ENCODE peak calls at places on chromosomes 16 and 17, in eight cellular contexts. One of them, this sample, is unnamed.

GRCh38 chr16:28935924-28936783 is 4.4 kb downstream of the CD19 start:
- DNase-seq in uterus: peak; percentile 72
- DNase-seq in heart left ventricle: peak; percentile 75
- DNase-seq in adrenal gland: peak; percentile 84
- DNase-seq in body of pancreas: peak; percentile 86
- DNase-seq in A549: peak; percentile 68
- DNase-seq in prostate gland: peak; percentile 31
- DNase-seq in tibial nerve: peak; percentile 73
- DNase-seq in this sample: peak; percentile 93

GRCh38 chr17:36935681-36936454 is 1.4 kb upstream of the LHX1 start:
- DNase-seq in body of pancreas: no peak
- DNase-seq in heart left ventricle: no peak
- DNase-seq in prostate gland: no peak
- DNase-seq in adrenal gland: no peak
- DNase-seq in tibial nerve: no peak
- DNase-seq in uterus: no peak
- DNase-seq in A549: peak; percentile 80
- DNase-seq in this sample: peak; percentile 59

GRCh38 chr17:79075861-79076406 is 1.3 kb downstream of the ENGASE start:
- DNase-seq in A549: no peak
- DNase-seq in uterus: no peak
- DNase-seq in tibial nerve: no peak
- DNase-seq in adrenal gland: no peak
- DNase-seq in body of pancreas: no peak
- DNase-seq in prostate gland: no peak
- DNase-seq in heart left ventricle: no peak
- DNase-seq in this sample: no peak

GRCh38 chr16:9061358-9061813 is 30.1 kb upstream of the HAPSTR1 start:
- DNase-seq in adrenal gland: no peak
- DNase-seq in uterus: no peak
- DNase-seq in tibial nerve: no peak
- DNase-seq in A549: no peak
- DNase-seq in heart left ventricle: peak; percentile 65
- DNase-seq in body of pancreas: peak; percentile 41
- DNase-seq in prostate gland: no peak
- DNase-seq in this sample: no peak

GRCh38 chr16:21160276-21160675 is 1.8 kb downstream of the LDAF1 start:
- DNase-seq in body of pancreas: no peak
- DNase-seq in uterus: no peak
- DNase-seq in heart left ventricle: no peak
- DNase-seq in prostate gland: no peak
- DNase-seq in tibial nerve: no peak
- DNase-seq in adrenal gland: no peak
- DNase-seq in A549: no peak
- DNase-seq in this sample: no peak

GRCh38 chr17:19249681-19250080 is 12.5 kb downstream of the EPN2 start:
- DNase-seq in uterus: peak; percentile 55
- DNase-seq in tibial nerve: peak; percentile 50
- DNase-seq in prostate gland: no peak
- DNase-seq in adrenal gland: peak; percentile 16
- DNase-seq in A549: no peak
- DNase-seq in heart left ventricle: peak; percentile 53
- DNase-seq in body of pancreas: no peak
- DNase-seq in this sample: peak; percentile 30

GRCh38 chr16:9610727-9611126 is 519.3 kb downstream of the HAPSTR1 start:
- DNase-seq in tibial nerve: no peak
- DNase-seq in uterus: no peak
- DNase-seq in heart left ventricle: no peak
- DNase-seq in adrenal gland: no peak
- DNase-seq in prostate gland: no peak
- DNase-seq in A549: no peak
- DNase-seq in body of pancreas: no peak
- DNase-seq in this sample: no peak

GRCh38 chr17:69103557-69104233 is 38.0 kb downstream of the ABCA6 start:
- DNase-seq in A549: no peak
- DNase-seq in body of pancreas: peak; percentile 86
- DNase-seq in tibial nerve: no peak
- DNase-seq in heart left ventricle: no peak
- DNase-seq in adrenal gland: no peak
- DNase-seq in uterus: no peak
- DNase-seq in prostate gland: no peak
- DNase-seq in this sample: no peak

GRCh38 chr17:42097691-42098661 is at the start of gene ZNF385C:
- DNase-seq in uterus: no peak
- DNase-seq in heart left ventricle: no peak
- DNase-seq in body of pancreas: peak; percentile 34
- DNase-seq in prostate gland: no peak
- DNase-seq in tibial nerve: no peak
- DNase-seq in adrenal gland: no peak
- DNase-seq in A549: no peak
- DNase-seq in this sample: peak; percentile 39

GRCh38 chr17:82267575-82268379 is 5.7 kb downstream of the CSNK1D start:
- DNase-seq in A549: peak; percentile 94
- DNase-seq in heart left ventricle: peak; percentile 88
- DNase-seq in uterus: peak; percentile 90
- DNase-seq in tibial nerve: peak; percentile 89
- DNase-seq in body of pancreas: peak; percentile 98
- DNase-seq in adrenal gland: peak; percentile 98
- DNase-seq in prostate gland: peak; percentile 71
- DNase-seq in this sample: peak; percentile 95

GRCh38 chr17:17781591-17782424 is 55.0 kb downstream of the SREBF1 start:
- DNase-seq in uterus: peak; percentile 87
- DNase-seq in tibial nerve: peak; percentile 42
- DNase-seq in body of pancreas: peak; percentile 74
- DNase-seq in adrenal gland: peak; percentile 88
- DNase-seq in A549: peak; percentile 43
- DNase-seq in heart left ventricle: peak; percentile 86
- DNase-seq in prostate gland: peak; percentile 67
- DNase-seq in this sample: no peak

GRCh38 chr17:40864661-40865380 is 2.2 kb downstream of the KRT12 start:
- DNase-seq in uterus: no peak
- DNase-seq in tibial nerve: no peak
- DNase-seq in adrenal gland: peak; percentile 18
- DNase-seq in heart left ventricle: no peak
- DNase-seq in A549: no peak
- DNase-seq in prostate gland: no peak
- DNase-seq in body of pancreas: no peak
- DNase-seq in this sample: no peak

GRCh38 chr17:48787850-48788249 is 29.2 kb downstream of the TTLL6 start:
- DNase-seq in A549: no peak
- DNase-seq in uterus: peak; percentile 39
- DNase-seq in body of pancreas: no peak
- DNase-seq in prostate gland: no peak
- DNase-seq in tibial nerve: no peak
- DNase-seq in adrenal gland: no peak
- DNase-seq in heart left ventricle: no peak
- DNase-seq in this sample: no peak

GRCh38 chr17:48795444-48796162 is 21.4 kb downstream of the TTLL6 start:
- DNase-seq in body of pancreas: peak; percentile 50
- DNase-seq in tibial nerve: no peak
- DNase-seq in prostate gland: no peak
- DNase-seq in adrenal gland: peak; percentile 21
- DNase-seq in uterus: peak; percentile 48
- DNase-seq in A549: peak; percentile 92
- DNase-seq in heart left ventricle: no peak
- DNase-seq in this sample: peak; percentile 79

GRCh38 chr17:48791128-48792032 is 25.6 kb downstream of the TTLL6 start:
- DNase-seq in uterus: peak; percentile 65
- DNase-seq in heart left ventricle: peak; percentile 77
- DNase-seq in body of pancreas: peak; percentile 89
- DNase-seq in adrenal gland: peak; percentile 87
- DNase-seq in A549: peak; percentile 94
- DNase-seq in tibial nerve: peak; percentile 87
- DNase-seq in prostate gland: peak; percentile 95
- DNase-seq in this sample: peak; percentile 91

GRCh38 chr17:48790607-48791127 is 26.4 kb downstream of the TTLL6 start:
- DNase-seq in uterus: no peak
- DNase-seq in adrenal gland: no peak
- DNase-seq in heart left ventricle: no peak
- DNase-seq in prostate gland: no peak
- DNase-seq in tibial nerve: no peak
- DNase-seq in A549: no peak
- DNase-seq in body of pancreas: no peak
- DNase-seq in this sample: no peak

DNA sequence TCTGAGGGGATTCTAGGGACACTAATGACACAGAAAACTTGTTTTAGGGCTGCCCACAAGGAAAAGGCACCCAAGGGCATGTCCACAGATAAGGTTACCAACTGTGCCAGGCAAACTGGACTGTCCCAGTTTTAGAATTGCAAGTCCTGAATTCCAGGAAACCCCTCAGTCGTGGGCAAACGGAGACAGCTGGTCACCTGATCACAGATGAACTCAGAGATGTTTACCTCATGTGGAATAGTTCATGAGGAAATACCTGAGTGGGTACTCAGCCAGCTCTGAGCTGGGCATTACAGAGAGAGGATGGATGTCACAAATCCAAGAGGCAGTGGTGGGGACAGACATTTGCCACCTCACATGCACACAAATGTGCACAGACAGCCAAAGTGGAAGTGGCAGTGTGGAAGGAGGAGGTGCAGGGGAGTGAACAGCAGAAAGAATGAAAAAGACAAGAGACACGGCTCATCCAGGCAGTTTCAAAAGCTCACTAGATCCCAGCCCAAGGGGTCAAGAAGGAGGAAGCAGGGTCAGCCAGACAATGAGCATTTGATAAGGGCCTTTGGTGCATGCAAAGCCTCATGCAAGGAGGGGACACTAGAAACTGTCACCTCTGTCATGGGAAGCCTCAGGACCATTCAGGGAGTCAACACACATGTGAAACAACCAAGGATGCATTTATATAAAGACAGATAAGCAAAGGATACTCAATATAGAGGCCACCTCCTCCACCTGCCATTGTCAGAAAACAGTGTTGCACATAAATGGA is 24.8 kb downstream of the TTLL6 start:
- DNase-seq in tibial nerve: no peak
- DNase-seq in prostate gland: no peak
- DNase-seq in body of pancreas: no peak
- DNase-seq in A549: no peak
- DNase-seq in adrenal gland: no peak
- DNase-seq in uterus: no peak
- DNase-seq in heart left ventricle: no peak
- DNase-seq in this sample: no peak
- H3K4me3 ChIP-seq in tibial nerve: no peak overlapping the region
- H3K4me3 ChIP-seq in prostate gland: no peak overlapping the region
- H3K4me3 ChIP-seq in body of pancreas: no peak overlapping the region
- H3K4me3 ChIP-seq in A549: no peak overlapping the region
- H3K4me3 ChIP-seq in adrenal gland: no peak overlapping the region
- H3K4me3 ChIP-seq in uterus: no peak overlapping the region
- H3K4me3 ChIP-seq in heart left ventricle: no peak overlapping the region
- H3K4me3 ChIP-seq in this sample: no peak overlapping the region

GRCh38 chr16:67561824-67562525 is 351 bp upstream of the CTCF start:
- DNase-seq in prostate gland: peak; percentile 92
- DNase-seq in body of pancreas: peak; percentile 97
- DNase-seq in adrenal gland: peak; percentile 98
- DNase-seq in A549: peak; percentile 80
- DNase-seq in uterus: peak; percentile 96
- DNase-seq in heart left ventricle: peak; percentile 97
- DNase-seq in tibial nerve: peak; percentile 92
- DNase-seq in this sample: peak; percentile 98

GRCh38 chr16:67562526-67562917 is at the start of gene CTCF:
- DNase-seq in prostate gland: peak; percentile 87
- DNase-seq in uterus: peak; percentile 86
- DNase-seq in body of pancreas: peak; percentile 86
- DNase-seq in heart left ventricle: peak; percentile 89
- DNase-seq in A549: peak; percentile 62
- DNase-seq in adrenal gland: peak; percentile 86
- DNase-seq in tibial nerve: peak; percentile 59
- DNase-seq in this sample: peak; percentile 92

GRCh38 chr16:67563708-67564468 is 1.6 kb downstream of the CTCF start:
- DNase-seq in A549: no peak
- DNase-seq in uterus: peak; percentile 48
- DNase-seq in heart left ventricle: no peak
- DNase-seq in body of pancreas: peak; percentile 78
- DNase-seq in adrenal gland: peak; percentile 78
- DNase-seq in prostate gland: peak; percentile 54
- DNase-seq in tibial nerve: peak; percentile 66
- DNase-seq in this sample: peak; percentile 73

GRCh38 chr16:67561501-67561823 is 864 bp upstream of the CTCF start:
- DNase-seq in uterus: no peak
- DNase-seq in tibial nerve: no peak
- DNase-seq in prostate gland: no peak
- DNase-seq in A549: no peak
- DNase-seq in body of pancreas: no peak
- DNase-seq in heart left ventricle: no peak
- DNase-seq in adrenal gland: peak; percentile 17
- DNase-seq in this sample: no peak

GRCh38 chr16:67562918-67563707 is 787 bp downstream of the CTCF start:
- DNase-seq in body of pancreas: peak; percentile 70
- DNase-seq in A549: no peak
- DNase-seq in heart left ventricle: peak; percentile 63
- DNase-seq in prostate gland: peak; percentile 39
- DNase-seq in adrenal gland: peak; percentile 60
- DNase-seq in uterus: peak; percentile 61
- DNase-seq in tibial nerve: no peak
- DNase-seq in this sample: peak; percentile 82
- TF ChIP-seq POLR2A in body of pancreas: peak; percentile 59
- TF ChIP-seq POLR2A in A549: peak; percentile 35
- TF ChIP-seq POLR2A in heart left ventricle: no peak
- TF ChIP-seq POLR2A in prostate gland: no peak
- TF ChIP-seq POLR2A in adrenal gland: peak; percentile 26
- TF ChIP-seq POLR2A in uterus: no peak
- TF ChIP-seq POLR2A in tibial nerve: no peak
- TF ChIP-seq POLR2A in this sample: no peak

DNA sequence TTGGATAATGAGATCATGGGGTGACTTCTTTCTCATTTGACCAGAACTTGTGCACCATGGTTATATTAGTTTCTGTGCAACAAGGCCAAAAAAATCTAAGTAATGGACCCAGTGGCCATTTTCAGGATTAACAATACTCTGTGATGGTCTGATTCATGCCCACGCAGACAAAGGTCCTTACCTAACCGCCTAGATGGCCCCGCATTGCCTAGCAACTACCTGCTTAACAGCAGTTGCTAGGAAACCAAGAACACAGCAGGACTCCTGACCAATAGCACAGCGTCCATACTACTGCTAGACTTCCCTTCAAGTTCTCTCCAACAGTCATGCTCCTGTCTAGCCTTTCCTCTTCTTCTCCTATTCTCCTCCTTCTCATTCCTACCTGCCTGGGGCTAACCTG is 22.5 kb downstream of the MIS12 start:
- DNase-seq in tibial nerve: no peak
- DNase-seq in A549: no peak
- DNase-seq in uterus: no peak
- DNase-seq in heart left ventricle: no peak
- DNase-seq in prostate gland: no peak
- DNase-seq in body of pancreas: peak; percentile 41
- DNase-seq in adrenal gland: no peak
- DNase-seq in this sample: no peak
- H3K4me3 ChIP-seq in tibial nerve: no peak overlapping the region
- H3K4me3 ChIP-seq in A549: no peak overlapping the region
- H3K4me3 ChIP-seq in uterus: no peak overlapping the region
- H3K4me3 ChIP-seq in heart left ventricle: no peak overlapping the region
- H3K4me3 ChIP-seq in prostate gland: no peak overlapping the region
- H3K4me3 ChIP-seq in body of pancreas: no peak overlapping the region
- H3K4me3 ChIP-seq in adrenal gland: no peak overlapping the region
- H3K4me3 ChIP-seq in this sample: no peak overlapping the region

GRCh38 chr16:85668676-85669424 is 19.9 kb downstream of the GINS2 start:
- DNase-seq in body of pancreas: no peak
- DNase-seq in prostate gland: no peak
- DNase-seq in uterus: no peak
- DNase-seq in heart left ventricle: no peak
- DNase-seq in adrenal gland: no peak
- DNase-seq in A549: no peak
- DNase-seq in tibial nerve: no peak
- DNase-seq in this sample: no peak
- TF ChIP-seq POLR2A in body of pancreas: no peak
- TF ChIP-seq POLR2A in prostate gland: no peak
- TF ChIP-seq POLR2A in uterus: no peak
- TF ChIP-seq POLR2A in heart left ventricle: no peak
- TF ChIP-seq POLR2A in adrenal gland: no peak
- TF ChIP-seq POLR2A in A549: no peak
- TF ChIP-seq POLR2A in tibial nerve: no peak
- TF ChIP-seq POLR2A in this sample: no peak

This sample was measured in Peyer's patch.